ENCODE peak calls at places on chromosomes 13 and 19, in six cellular contexts. P is IMR-90, J is A549, V is vagina, T is right lobe of liver, S is adrenal gland. A is an unnamed sample.

GRCh38 chr19:17611462-17612244 is 56.2 kb downstream of the COLGALT1 start:
- DNase-seq in S (no peak), P (no peak), J (no peak), V (no peak), T (no peak), A (no peak)

GRCh38 chr19:457636-458035 is 3.2 kb downstream of the SHC2 start:
- DNase-seq in V (no peak), S (no peak), J (no peak), T (no peak), P (no peak), A (no peak)

GRCh38 chr13:35349673-35350278 is 126.7 kb downstream of the MAB21L1 start:
- DNase-seq in V (no peak), T (no peak), P (no peak), S (no peak), J (peak), A (no peak)

GRCh38 chr13:37029617-37030016 is 29.0 kb downstream of the EXOSC8 start:
- DNase-seq in J (no peak), P (peak), V (no peak), T (no peak), S (no peak), A (no peak)

GRCh38 chr13:92967923-92968322 is 258.7 kb upstream of the GPC6 start:
- DNase-seq in J (peak), P (peak), V (no peak), S (no peak), T (no peak), A (no peak)

GRCh38 chr19:55539082-55539715 is 2.3 kb upstream of the SBK2 start:
- DNase-seq in J (no peak), P (no peak), T (no peak), V (no peak), S (no peak), A (no peak)

GRCh38 chr13:93814658-93815057 is 588.1 kb downstream of the GPC6 start:
- DNase-seq in S (no peak), P (no peak), J (no peak), T (no peak), V (no peak), A (no peak)

GRCh38 chr13:84481958-84482357 is 599.7 kb upstream of the SLITRK1 start:
- DNase-seq in T (no peak), V (no peak), S (no peak), P (peak), J (no peak), A (no peak)

GRCh38 chr13:50130686-50131051 is 115.4 kb downstream of the KCNRG start:
- DNase-seq in S (peak), T (peak), J (peak), P (peak), V (no peak), A (peak)

GRCh38 chr13:20144141-20144850 is 16.6 kb downstream of the GJA3 start:
- DNase-seq in T (no peak), S (no peak), P (no peak), J (no peak), V (peak), A (no peak)

DNA sequence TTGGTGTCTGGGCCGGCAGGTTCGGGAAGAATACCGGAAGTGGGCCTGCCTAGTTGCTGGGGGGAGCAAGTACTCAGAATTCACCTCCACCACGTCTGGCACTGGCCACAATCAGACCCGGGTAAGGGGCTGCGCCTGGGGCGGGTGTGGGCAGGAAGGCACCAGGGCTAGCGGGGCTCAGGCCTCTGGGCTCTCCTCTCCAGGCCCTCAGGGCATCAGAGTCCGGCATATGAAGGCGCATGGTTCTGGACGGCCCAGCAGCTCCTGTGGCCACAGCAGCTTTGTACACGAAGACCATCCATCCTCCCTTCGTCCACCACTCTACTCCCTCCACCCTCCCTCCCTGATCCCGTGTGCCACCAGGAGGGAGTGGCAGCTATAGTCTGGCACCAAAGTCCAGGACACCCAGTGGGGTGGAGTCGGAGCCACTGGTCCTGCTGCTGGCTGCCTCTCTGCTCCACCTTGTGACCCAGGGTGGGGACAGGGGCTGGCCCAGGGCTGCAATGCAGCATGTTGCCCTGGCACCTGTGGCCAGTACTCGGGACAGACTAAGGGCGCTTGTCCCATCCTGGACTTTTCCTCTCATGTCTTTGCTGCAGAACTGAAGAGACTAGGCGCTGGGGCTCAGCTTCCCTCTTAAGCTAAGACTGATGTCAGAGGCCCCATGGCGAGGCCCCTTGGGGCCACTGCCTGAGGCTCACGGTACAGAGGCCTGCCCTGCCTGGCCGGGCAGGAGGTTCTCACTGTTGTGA is 11.1 kb downstream of the DDX39A start:
- DNase-seq in V (no peak), J (no peak), S (no peak), P (no peak), T (no peak), A (no peak)
- TF ChIP-seq POLR2A in V (no peak), J (no peak), S (peak), P (no peak), T (no peak), A (no peak)

GRCh38 chr13:27792393-27793218 is at the start of gene GSX1:
- DNase-seq in V (no peak), S (peak), P (peak), T (peak), J (peak), A (no peak)
- H3K4me3 ChIP-seq in V (peak), S (peak), P (no peak), T (peak), J (no peak), A (no peak)

GRCh38 chr19:38686530-38686888 is 39.1 kb downstream of the ACTN4 start:
- DNase-seq in S (no peak), P (no peak), T (no peak), J (no peak), V (no peak), A (no peak)
- TF ChIP-seq CTCF in S (no peak), P (no peak), T (no peak), J (no peak), V (no peak), A (no peak)

GRCh38 chr19:44356383-44357111 is at the start of gene ZNF112:
- DNase-seq in V (peak), S (peak), J (peak), T (peak), P (peak), A (peak)
- TF ChIP-seq POLR2A in V (no peak), S (peak), J (peak), T (peak), P (peak), A (no peak)

GRCh38 chr19:49638360-49638759 is 1.6 kb downstream of the RRAS start:
- DNase-seq in P (no peak), S (no peak), J (peak), T (no peak), V (no peak), A (no peak)

GRCh38 chr19:49636230-49636932 is 3.6 kb downstream of the RRAS start:
- DNase-seq in P (no peak), V (no peak), T (peak), J (no peak), S (no peak), A (no peak)

GRCh38 chr19:49635530-49636229 is 4.3 kb downstream of the RRAS start:
- DNase-seq in S (no peak), V (no peak), J (peak), T (peak), P (peak), A (no peak)

GRCh38 chr19:49639401-49640112 is 386 bp downstream of the RRAS start:
- DNase-seq in V (no peak), T (no peak), P (no peak), S (no peak), J (no peak), A (no peak)

GRCh38 chr19:49637865-49638350 is 2.0 kb downstream of the RRAS start:
- DNase-seq in S (peak), T (peak), P (peak), V (peak), J (peak), A (peak)
- H3K4me3 ChIP-seq in S (peak), T (no peak), P (peak), V (peak), J (peak), A (no peak)

DNA sequence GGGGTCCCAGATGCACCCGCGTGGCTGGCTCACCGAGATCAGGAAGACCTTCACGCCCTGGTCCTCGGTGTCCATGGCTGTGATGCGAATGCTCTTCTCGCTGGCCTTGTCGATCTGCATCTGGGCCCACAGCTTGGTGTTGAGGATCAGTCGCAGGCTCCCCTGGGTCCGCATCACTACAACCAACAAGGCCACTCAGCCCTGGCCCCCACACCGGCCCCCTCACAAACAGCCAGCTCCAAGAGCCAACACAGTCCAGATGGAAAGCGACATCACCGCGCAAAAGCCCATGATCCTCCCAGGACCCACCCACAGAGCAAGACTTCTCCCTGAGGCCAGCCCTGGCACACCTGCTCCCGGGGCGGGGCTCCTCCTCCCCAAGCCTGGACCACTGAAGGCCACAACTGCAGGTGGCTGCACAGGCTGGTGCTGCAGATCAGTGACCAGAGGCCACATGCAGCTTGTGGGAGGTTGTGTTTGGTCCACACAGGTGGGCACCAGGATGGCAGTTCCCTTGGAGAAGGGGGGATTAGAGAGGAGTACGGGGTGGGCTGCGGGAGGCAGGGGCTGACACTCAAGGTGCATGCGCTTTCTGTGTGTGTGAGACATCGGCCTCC is 4.5 kb downstream of the CAPS start:
- DNase-seq in J (no peak), P (no peak), T (no peak), V (no peak), S (no peak), A (no peak)
- TF ChIP-seq CTCF in J (no peak), P (no peak), T (no peak), V (no peak), S (no peak), A (no peak)

DNA sequence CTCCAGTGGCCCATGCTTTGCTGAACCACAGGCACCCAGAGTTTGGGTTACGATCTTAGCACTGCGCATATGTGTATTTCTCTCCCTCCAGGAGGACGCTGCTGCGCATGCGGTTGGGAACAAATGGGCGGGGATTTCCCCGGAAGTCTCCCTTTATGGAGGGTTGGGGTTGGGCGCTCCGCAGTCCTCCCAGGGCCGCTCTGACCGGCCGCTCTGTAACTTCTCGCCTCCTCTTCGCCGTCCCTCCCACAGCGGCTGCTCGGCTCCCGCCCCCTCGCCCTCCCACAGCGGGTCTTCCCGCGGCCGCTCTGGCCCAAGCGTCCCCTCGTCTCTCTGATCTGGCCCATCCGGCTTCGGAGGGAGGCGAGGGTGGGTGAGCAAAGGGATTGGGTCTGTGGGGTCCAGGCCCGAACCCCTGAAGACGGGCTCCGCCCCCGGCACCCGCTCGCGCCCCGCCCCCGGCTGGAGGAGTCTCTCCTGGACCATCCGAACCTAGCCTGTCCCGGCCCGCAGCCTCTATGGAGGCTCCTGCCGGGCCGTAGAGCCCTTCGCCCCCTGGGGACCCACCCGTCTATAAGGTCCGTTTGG is at the start of gene MEGF8:
- DNase-seq in S (peak), T (peak), V (peak), J (peak), P (peak), A (peak)
- TF ChIP-seq POLR2A in S (peak), T (peak), V (no peak), J (peak), P (peak), A (no peak)

DNA sequence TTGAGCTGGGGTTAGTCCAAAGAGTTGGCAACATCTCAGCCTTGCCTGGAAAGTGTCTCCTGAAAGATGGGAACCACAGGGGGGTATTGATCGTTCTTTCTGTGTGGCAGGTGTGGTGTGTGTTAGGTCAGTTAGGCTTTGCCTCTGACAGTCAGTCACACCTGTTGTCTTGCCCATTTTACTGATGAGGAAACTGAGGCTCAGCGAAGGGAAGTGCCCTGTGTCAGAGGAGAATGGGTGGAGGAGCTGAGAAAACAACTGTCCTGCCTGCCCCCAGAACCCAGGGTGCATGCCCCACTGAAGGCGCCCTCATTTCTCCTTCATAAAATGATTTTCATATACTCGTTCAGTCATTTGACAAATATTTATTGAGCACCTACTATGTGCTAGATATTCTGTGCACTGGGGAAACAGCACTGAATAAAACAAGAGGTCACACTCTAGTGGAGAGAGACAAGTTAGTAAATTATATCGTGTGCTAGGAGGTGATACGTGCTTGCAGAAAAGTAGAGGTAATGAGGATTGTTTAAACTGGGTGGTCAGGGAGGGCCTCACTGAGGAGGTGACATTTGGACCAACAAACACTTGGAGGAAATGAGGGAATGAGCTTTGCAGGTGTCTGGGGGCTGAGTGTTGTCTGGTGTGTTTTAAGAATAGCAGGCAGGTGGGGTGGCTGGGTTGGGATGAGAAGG is 1.6 kb downstream of the FXYD5 start:
- DNase-seq in J (no peak), P (no peak), V (no peak), S (no peak), T (no peak), A (no peak)
- H3K4me3 ChIP-seq in J (no peak), P (no peak), V (peak), S (no peak), T (no peak), A (no peak)

DNA sequence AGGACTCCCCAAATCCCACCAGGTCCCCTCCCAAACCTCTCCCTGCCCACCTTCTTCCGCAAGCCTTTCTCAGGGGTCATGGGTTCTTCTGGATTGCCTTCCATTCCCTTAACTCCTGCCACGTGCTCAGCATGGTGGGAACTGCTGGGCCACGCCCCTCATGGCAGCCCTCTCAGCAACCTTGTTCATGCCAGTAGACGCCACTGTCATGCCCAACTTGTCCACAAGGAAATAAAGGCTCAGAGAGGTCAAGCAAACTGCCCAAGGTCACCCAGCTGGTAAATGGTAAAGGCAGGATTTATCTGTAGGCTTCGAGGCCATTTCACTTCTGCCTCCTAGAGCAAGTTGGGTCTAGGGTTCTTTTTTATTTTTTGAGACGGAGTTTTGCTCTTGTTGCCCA is 10.9 kb downstream of the PRAM1 start:
- DNase-seq in S (no peak), P (no peak), J (peak), V (no peak), T (no peak), A (no peak)
- TF ChIP-seq CTCF in S (no peak), P (no peak), J (no peak), V (no peak), T (no peak), A (no peak)

DNA sequence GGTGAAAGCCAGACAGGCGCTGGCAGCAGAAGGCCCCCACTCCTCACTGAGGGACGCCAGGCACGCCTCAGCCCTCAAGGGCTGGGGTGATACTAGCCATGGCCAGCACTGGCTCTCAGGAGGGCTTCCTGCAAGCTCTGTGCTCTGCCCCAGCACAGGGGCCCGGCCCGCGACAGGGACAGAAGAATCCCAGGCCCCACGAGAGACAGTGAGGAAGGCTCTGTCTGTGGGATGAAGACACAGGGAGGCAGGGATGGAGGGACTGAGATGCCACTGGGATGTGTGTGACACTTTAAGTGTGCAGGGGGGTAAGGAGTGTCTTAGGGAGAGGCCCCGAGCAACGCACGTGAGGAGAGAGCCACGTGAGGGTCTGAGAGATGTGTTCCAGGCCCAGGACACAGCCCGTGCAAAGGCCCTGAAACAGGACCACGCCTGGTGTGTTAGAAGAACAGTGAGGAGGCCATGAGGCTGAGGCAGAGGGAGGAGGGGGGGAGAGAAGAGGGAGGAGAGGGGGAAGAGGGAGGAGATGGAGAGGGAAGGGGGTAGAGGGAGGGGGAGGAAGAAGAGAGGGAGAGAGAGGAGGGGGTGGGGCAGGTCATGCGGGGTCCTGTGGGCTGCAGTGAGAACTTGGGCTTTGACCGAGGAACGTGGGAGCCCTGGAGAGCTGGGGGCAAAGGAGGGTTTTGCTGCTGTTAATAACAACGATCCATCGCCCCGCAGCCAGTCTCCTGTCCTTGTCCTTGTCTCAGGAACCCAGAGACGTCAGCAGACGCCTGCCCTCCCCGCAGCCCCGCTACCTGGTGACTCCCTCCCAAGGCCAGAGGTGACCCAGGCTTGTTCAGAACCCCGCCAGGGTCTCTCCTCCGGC is 7.2 kb downstream of the RPL36 start:
- DNase-seq in P (no peak), V (no peak), J (no peak), T (no peak), S (peak), A (peak)
- TF ChIP-seq POLR2A in P (peak), V (no peak), J (no peak), T (no peak), S (peak), A (no peak)